ENCODE peak calls at places on chromosomes 5 and 9, in six cellular contexts. One of them, this sample, is unnamed.

GRCh38 chr9:119298076-119298853 is 71.0 kb downstream of the BRINP1 start:
- DNase-seq in stimulated activated CD8-positive, alpha-beta memory T cell treated with anti-CD3 and anti-CD28 coated beads, Interleukin-7, amount 100 ng/mL, for 1 hour: no peak
- DNase-seq in choroid plexus epithelial cell: no peak
- DNase-seq in KG1: no peak
- DNase-seq in NCI-H524 treated with DMSO at 0.1 percent for 48 hours: no peak
- DNase-seq in tibial nerve: no peak
- DNase-seq in this sample: no peak

GRCh38 chr5:10836991-10837390 is 76.0 kb upstream of the DAP start:
- DNase-seq in choroid plexus epithelial cell: peak
- DNase-seq in NCI-H524 treated with DMSO at 0.1 percent for 48 hours: no peak
- DNase-seq in tibial nerve: no peak
- DNase-seq in KG1: no peak
- DNase-seq in stimulated activated CD8-positive, alpha-beta memory T cell treated with anti-CD3 and anti-CD28 coated beads, Interleukin-7, amount 100 ng/mL, for 1 hour: no peak
- DNase-seq in this sample: peak

GRCh38 chr5:64210866-64211265 is 45.2 kb downstream of the RNF180 start:
- DNase-seq in stimulated activated CD8-positive, alpha-beta memory T cell treated with anti-CD3 and anti-CD28 coated beads, Interleukin-7, amount 100 ng/mL, for 1 hour: no peak
- DNase-seq in KG1: no peak
- DNase-seq in choroid plexus epithelial cell: peak
- DNase-seq in tibial nerve: no peak
- DNase-seq in NCI-H524 treated with DMSO at 0.1 percent for 48 hours: no peak
- DNase-seq in this sample: peak

GRCh38 chr5:11234501-11234911 is 473.5 kb upstream of the DAP start:
- DNase-seq in stimulated activated CD8-positive, alpha-beta memory T cell treated with anti-CD3 and anti-CD28 coated beads, Interleukin-7, amount 100 ng/mL, for 1 hour: no peak
- DNase-seq in tibial nerve: no peak
- DNase-seq in KG1: peak
- DNase-seq in NCI-H524 treated with DMSO at 0.1 percent for 48 hours: no peak
- DNase-seq in choroid plexus epithelial cell: no peak
- DNase-seq in this sample: no peak

GRCh38 chr5:10711562-10711961 is 49.5 kb downstream of the DAP start:
- DNase-seq in NCI-H524 treated with DMSO at 0.1 percent for 48 hours: no peak
- DNase-seq in stimulated activated CD8-positive, alpha-beta memory T cell treated with anti-CD3 and anti-CD28 coated beads, Interleukin-7, amount 100 ng/mL, for 1 hour: no peak
- DNase-seq in tibial nerve: no peak
- DNase-seq in KG1: no peak
- DNase-seq in choroid plexus epithelial cell: no peak
- DNase-seq in this sample: no peak

GRCh38 chr5:98514106-98514665 is 259.3 kb upstream of the RGMB start:
- DNase-seq in NCI-H524 treated with DMSO at 0.1 percent for 48 hours: no peak
- DNase-seq in choroid plexus epithelial cell: no peak
- DNase-seq in KG1: no peak
- DNase-seq in tibial nerve: no peak
- DNase-seq in stimulated activated CD8-positive, alpha-beta memory T cell treated with anti-CD3 and anti-CD28 coated beads, Interleukin-7, amount 100 ng/mL, for 1 hour: no peak
- DNase-seq in this sample: peak

GRCh38 chr9:111679199-111679598 is 17.8 kb downstream of the GNG10 start:
- DNase-seq in tibial nerve: no peak
- DNase-seq in choroid plexus epithelial cell: no peak
- DNase-seq in NCI-H524 treated with DMSO at 0.1 percent for 48 hours: no peak
- DNase-seq in stimulated activated CD8-positive, alpha-beta memory T cell treated with anti-CD3 and anti-CD28 coated beads, Interleukin-7, amount 100 ng/mL, for 1 hour: no peak
- DNase-seq in KG1: no peak
- DNase-seq in this sample: no peak

GRCh38 chr5:65014769-65015168 is 246.0 kb downstream of the CWC27 start:
- DNase-seq in NCI-H524 treated with DMSO at 0.1 percent for 48 hours: no peak
- DNase-seq in choroid plexus epithelial cell: no peak
- DNase-seq in tibial nerve: no peak
- DNase-seq in KG1: no peak
- DNase-seq in stimulated activated CD8-positive, alpha-beta memory T cell treated with anti-CD3 and anti-CD28 coated beads, Interleukin-7, amount 100 ng/mL, for 1 hour: no peak
- DNase-seq in this sample: no peak

GRCh38 chr5:1931590-1932138 is 48.9 kb upstream of the IRX4 start:
- DNase-seq in stimulated activated CD8-positive, alpha-beta memory T cell treated with anti-CD3 and anti-CD28 coated beads, Interleukin-7, amount 100 ng/mL, for 1 hour: no peak
- DNase-seq in choroid plexus epithelial cell: no peak
- DNase-seq in tibial nerve: no peak
- DNase-seq in NCI-H524 treated with DMSO at 0.1 percent for 48 hours: no peak
- DNase-seq in KG1: no peak
- DNase-seq in this sample: no peak

GRCh38 chr5:16574789-16575785 is 41.7 kb downstream of the RETREG1 start:
- DNase-seq in stimulated activated CD8-positive, alpha-beta memory T cell treated with anti-CD3 and anti-CD28 coated beads, Interleukin-7, amount 100 ng/mL, for 1 hour: no peak
- DNase-seq in tibial nerve: no peak
- DNase-seq in NCI-H524 treated with DMSO at 0.1 percent for 48 hours: no peak
- DNase-seq in choroid plexus epithelial cell: peak
- DNase-seq in KG1: no peak
- DNase-seq in this sample: peak

GRCh38 chr5:1851290-1851934 is 31.3 kb downstream of the IRX4 start:
- DNase-seq in KG1: no peak
- DNase-seq in tibial nerve: no peak
- DNase-seq in stimulated activated CD8-positive, alpha-beta memory T cell treated with anti-CD3 and anti-CD28 coated beads, Interleukin-7, amount 100 ng/mL, for 1 hour: no peak
- DNase-seq in choroid plexus epithelial cell: no peak
- DNase-seq in NCI-H524 treated with DMSO at 0.1 percent for 48 hours: no peak
- DNase-seq in this sample: no peak

GRCh38 chr5:502325-503079 is 21.7 kb downstream of the SLC9A3 start:
- DNase-seq in KG1: no peak
- DNase-seq in tibial nerve: no peak
- DNase-seq in choroid plexus epithelial cell: no peak
- DNase-seq in NCI-H524 treated with DMSO at 0.1 percent for 48 hours: no peak
- DNase-seq in stimulated activated CD8-positive, alpha-beta memory T cell treated with anti-CD3 and anti-CD28 coated beads, Interleukin-7, amount 100 ng/mL, for 1 hour: no peak
- DNase-seq in this sample: no peak

GRCh38 chr5:143143973-143144372 is 259.5 kb downstream of the NR3C1 start:
- DNase-seq in KG1: no peak
- DNase-seq in NCI-H524 treated with DMSO at 0.1 percent for 48 hours: no peak
- DNase-seq in choroid plexus epithelial cell: peak
- DNase-seq in stimulated activated CD8-positive, alpha-beta memory T cell treated with anti-CD3 and anti-CD28 coated beads, Interleukin-7, amount 100 ng/mL, for 1 hour: no peak
- DNase-seq in tibial nerve: no peak
- DNase-seq in this sample: peak

GRCh38 chr5:172868924-172869565 is 35.0 kb downstream of the ERGIC1 start:
- DNase-seq in stimulated activated CD8-positive, alpha-beta memory T cell treated with anti-CD3 and anti-CD28 coated beads, Interleukin-7, amount 100 ng/mL, for 1 hour: no peak
- DNase-seq in tibial nerve: peak
- DNase-seq in KG1: no peak
- DNase-seq in choroid plexus epithelial cell: peak
- DNase-seq in NCI-H524 treated with DMSO at 0.1 percent for 48 hours: no peak
- DNase-seq in this sample: peak

GRCh38 chr5:172715421-172715780 is 55.6 kb downstream of the DUSP1 start:
- DNase-seq in NCI-H524 treated with DMSO at 0.1 percent for 48 hours: no peak
- DNase-seq in choroid plexus epithelial cell: no peak
- DNase-seq in KG1: no peak
- DNase-seq in stimulated activated CD8-positive, alpha-beta memory T cell treated with anti-CD3 and anti-CD28 coated beads, Interleukin-7, amount 100 ng/mL, for 1 hour: no peak
- DNase-seq in tibial nerve: no peak
- DNase-seq in this sample: peak

GRCh38 chr9:94865599-94866456 is 139.3 kb downstream of the AOPEP start:
- DNase-seq in KG1: no peak
- DNase-seq in tibial nerve: no peak
- DNase-seq in choroid plexus epithelial cell: peak
- DNase-seq in NCI-H524 treated with DMSO at 0.1 percent for 48 hours: peak
- DNase-seq in stimulated activated CD8-positive, alpha-beta memory T cell treated with anti-CD3 and anti-CD28 coated beads, Interleukin-7, amount 100 ng/mL, for 1 hour: no peak
- DNase-seq in this sample: peak

GRCh38 chr5:54325610-54326311 is 15.4 kb upstream of the ARL15 start:
- DNase-seq in stimulated activated CD8-positive, alpha-beta memory T cell treated with anti-CD3 and anti-CD28 coated beads, Interleukin-7, amount 100 ng/mL, for 1 hour: no peak
- DNase-seq in KG1: no peak
- DNase-seq in tibial nerve: no peak
- DNase-seq in NCI-H524 treated with DMSO at 0.1 percent for 48 hours: no peak
- DNase-seq in choroid plexus epithelial cell: no peak
- DNase-seq in this sample: no peak

GRCh38 chr9:15087031-15087417 is 176.8 kb upstream of the FREM1 start:
- DNase-seq in stimulated activated CD8-positive, alpha-beta memory T cell treated with anti-CD3 and anti-CD28 coated beads, Interleukin-7, amount 100 ng/mL, for 1 hour: no peak
- DNase-seq in choroid plexus epithelial cell: no peak
- DNase-seq in KG1: no peak
- DNase-seq in tibial nerve: no peak
- DNase-seq in NCI-H524 treated with DMSO at 0.1 percent for 48 hours: no peak
- DNase-seq in this sample: no peak

GRCh38 chr9:34501889-34502425 is 20.8 kb downstream of the ENHO start:
- DNase-seq in KG1: no peak
- DNase-seq in stimulated activated CD8-positive, alpha-beta memory T cell treated with anti-CD3 and anti-CD28 coated beads, Interleukin-7, amount 100 ng/mL, for 1 hour: no peak
- DNase-seq in NCI-H524 treated with DMSO at 0.1 percent for 48 hours: no peak
- DNase-seq in tibial nerve: peak
- DNase-seq in choroid plexus epithelial cell: peak
- DNase-seq in this sample: peak

GRCh38 chr5:43729846-43730478 is 127.0 kb downstream of the NNT start:
- DNase-seq in stimulated activated CD8-positive, alpha-beta memory T cell treated with anti-CD3 and anti-CD28 coated beads, Interleukin-7, amount 100 ng/mL, for 1 hour: no peak
- DNase-seq in choroid plexus epithelial cell: peak
- DNase-seq in NCI-H524 treated with DMSO at 0.1 percent for 48 hours: no peak
- DNase-seq in tibial nerve: no peak
- DNase-seq in KG1: peak
- DNase-seq in this sample: peak

This sample was measured in iris pigment epithelial cell.